ENCODE peak calls at places on chromosomes 7 and 10, in five cellular contexts. One of them, this sample, is unnamed. For H3K4me1, the result is how much of the 10 kb centered on the place peaks cover.

GRCh38 chr10:25675615-25676014 is 258.4 kb upstream of the MYO3A start:
- DNase-seq in colonic mucosa: no peak
- DNase-seq in IMR-90: no peak
- DNase-seq in trophoblast cell: no peak
- DNase-seq in kidney: no peak
- DNase-seq in this sample: no peak

GRCh38 chr10:20971901-20972300 is 74.8 kb upstream of the NEBL start:
- DNase-seq in IMR-90: no peak
- DNase-seq in kidney: no peak
- DNase-seq in colonic mucosa: no peak
- DNase-seq in trophoblast cell: no peak
- DNase-seq in this sample: no peak

GRCh38 chr7:85185355-85186082 is 1.3 kb downstream of the SEMA3D start:
- DNase-seq in trophoblast cell: no peak
- DNase-seq in colonic mucosa: peak
- DNase-seq in kidney: peak
- DNase-seq in IMR-90: peak
- DNase-seq in this sample: peak

GRCh38 chr7:101614939-101615302 is 14.2 kb downstream of the MYL10 start:
- DNase-seq in trophoblast cell: peak
- DNase-seq in IMR-90: no peak
- DNase-seq in kidney: no peak
- DNase-seq in colonic mucosa: peak
- DNase-seq in this sample: peak

GRCh38 chr7:141701489-141702046 is 398 bp downstream of the DENND11 start:
- DNase-seq in trophoblast cell: no peak
- DNase-seq in IMR-90: no peak
- DNase-seq in colonic mucosa: peak
- DNase-seq in kidney: peak
- DNase-seq in this sample: peak

GRCh38 chr7:87598234-87599009 is 2.3 kb downstream of the ABCB1 start:
- DNase-seq in kidney: no peak
- DNase-seq in colonic mucosa: no peak
- DNase-seq in trophoblast cell: no peak
- DNase-seq in IMR-90: no peak
- DNase-seq in this sample: no peak

GRCh38 chr7:114554781-114555537 is 140.3 kb downstream of the FOXP2 start:
- DNase-seq in trophoblast cell: no peak
- DNase-seq in IMR-90: peak
- DNase-seq in kidney: no peak
- DNase-seq in colonic mucosa: no peak
- DNase-seq in this sample: peak

GRCh38 chr7:53191296-53191695 is 155.9 kb downstream of the POM121L12 start:
- DNase-seq in IMR-90: no peak
- DNase-seq in trophoblast cell: no peak
- DNase-seq in colonic mucosa: no peak
- DNase-seq in kidney: no peak
- DNase-seq in this sample: no peak

GRCh38 chr7:134897936-134898335 is 88.4 kb upstream of the AGBL3 start:
- DNase-seq in kidney: no peak
- DNase-seq in IMR-90: no peak
- DNase-seq in colonic mucosa: no peak
- DNase-seq in trophoblast cell: peak
- DNase-seq in this sample: no peak

GRCh38 chr10:119541046-119541445 is 1.5 kb downstream of the RGS10 start:
- DNase-seq in colonic mucosa: no peak
- DNase-seq in trophoblast cell: no peak
- DNase-seq in IMR-90: peak
- DNase-seq in kidney: no peak
- DNase-seq in this sample: peak

GRCh38 chr10:43749145-43749576 is 100.5 kb upstream of the ZNF32 start:
- DNase-seq in kidney: no peak
- DNase-seq in colonic mucosa: no peak
- DNase-seq in IMR-90: no peak
- DNase-seq in trophoblast cell: no peak
- DNase-seq in this sample: no peak

GRCh38 chr10:51215956-51216834 is 141.9 kb downstream of the PRKG1 start:
- DNase-seq in IMR-90: peak
- DNase-seq in colonic mucosa: no peak
- DNase-seq in kidney: no peak
- DNase-seq in trophoblast cell: no peak
- DNase-seq in this sample: peak

GRCh38 chr10:88343761-88344484 is 239.2 kb downstream of the RNLS start:
- DNase-seq in IMR-90: no peak
- DNase-seq in trophoblast cell: no peak
- DNase-seq in kidney: no peak
- DNase-seq in colonic mucosa: no peak
- DNase-seq in this sample: peak

GRCh38 chr7:4882742-4883351 is 669 bp downstream of the RADIL start:
- DNase-seq in IMR-90: no peak
- DNase-seq in kidney: no peak
- DNase-seq in trophoblast cell: no peak
- DNase-seq in colonic mucosa: no peak
- DNase-seq in this sample: peak

GRCh38 chr7:64887756-64888508 is 15.1 kb upstream of the ZNF273 start:
- DNase-seq in IMR-90: no peak
- DNase-seq in kidney: peak
- DNase-seq in trophoblast cell: no peak
- DNase-seq in colonic mucosa: peak
- DNase-seq in this sample: no peak

GRCh38 chr7:157461805-157462771 is 125.3 kb downstream of the DNAJB6 start:
- DNase-seq in colonic mucosa: no peak
- DNase-seq in IMR-90: no peak
- DNase-seq in trophoblast cell: no peak
- DNase-seq in kidney: no peak
- DNase-seq in this sample: no peak

GRCh38 chr10:56466005-56466404 is 104.9 kb upstream of the ZWINT start:
- DNase-seq in colonic mucosa: no peak
- DNase-seq in kidney: peak
- DNase-seq in IMR-90: no peak
- DNase-seq in trophoblast cell: no peak
- DNase-seq in this sample: no peak

GRCh38 chr10:32112055-32112454 is 55.8 kb upstream of the KIF5B start:
- DNase-seq in IMR-90: peak
- DNase-seq in trophoblast cell: peak
- DNase-seq in kidney: no peak
- DNase-seq in colonic mucosa: no peak
- DNase-seq in this sample: peak

GRCh38 chr10:69489506-69490090 is 38.3 kb downstream of the TSPAN15 start:
- DNase-seq in trophoblast cell: no peak
- DNase-seq in kidney: no peak
- DNase-seq in colonic mucosa: no peak
- DNase-seq in IMR-90: no peak
- DNase-seq in this sample: no peak

GRCh38 chr7:130925136-130925794 is 191.3 kb upstream of the KLF14 start:
- DNase-seq in colonic mucosa: no peak
- DNase-seq in IMR-90: no peak
- DNase-seq in kidney: no peak
- DNase-seq in trophoblast cell: no peak
- DNase-seq in this sample: no peak

GRCh38 chr7:127831312-127832212 is 179.6 kb downstream of the SND1 start:
- DNase-seq in trophoblast cell: no peak
- DNase-seq in colonic mucosa: no peak
- DNase-seq in IMR-90: no peak
- DNase-seq in kidney: no peak
- DNase-seq in this sample: no peak

GRCh38 chr10:73768881-73769280 is 13.0 kb upstream of the CHCHD1 start:
- DNase-seq in trophoblast cell: no peak
- DNase-seq in kidney: no peak
- DNase-seq in IMR-90: no peak
- DNase-seq in colonic mucosa: no peak
- DNase-seq in this sample: no peak

GRCh38 chr7:129423700-129424410 is 10.4 kb upstream of the STRIP2 start:
- DNase-seq in kidney: no peak
- DNase-seq in colonic mucosa: no peak
- DNase-seq in trophoblast cell: peak
- DNase-seq in IMR-90: peak
- DNase-seq in this sample: no peak

GRCh38 chr7:88758355-88759215 is 915 bp upstream of the ZNF804B start:
- DNase-seq in IMR-90: no peak
- DNase-seq in colonic mucosa: no peak
- DNase-seq in trophoblast cell: no peak
- DNase-seq in kidney: peak
- DNase-seq in this sample: peak

GRCh38 chr10:58282615-58283014 is 13.7 kb downstream of the CISD1 start:
- DNase-seq in colonic mucosa: no peak
- DNase-seq in kidney: no peak
- DNase-seq in IMR-90: no peak
- DNase-seq in trophoblast cell: peak
- DNase-seq in this sample: no peak

GRCh38 chr10:135601-136464 is 578 bp downstream of the ZMYND11 start:
- DNase-seq in IMR-90: peak
- DNase-seq in kidney: peak
- DNase-seq in colonic mucosa: peak
- DNase-seq in trophoblast cell: peak
- DNase-seq in this sample: peak

GRCh38 chr10:90125406-90125805 is 424.0 kb downstream of the KIF20B start:
- DNase-seq in kidney: no peak
- DNase-seq in IMR-90: no peak
- DNase-seq in trophoblast cell: no peak
- DNase-seq in colonic mucosa: no peak
- DNase-seq in this sample: no peak

GRCh38 chr7:71712653-71713180 is 580.8 kb downstream of the GALNT17 start:
- DNase-seq in IMR-90: no peak
- DNase-seq in trophoblast cell: no peak
- DNase-seq in colonic mucosa: no peak
- DNase-seq in kidney: no peak
- DNase-seq in this sample: no peak

GRCh38 chr10:53209941-53210611 is 437.5 kb upstream of the MBL2 start:
- DNase-seq in IMR-90: peak
- DNase-seq in colonic mucosa: no peak
- DNase-seq in trophoblast cell: peak
- DNase-seq in kidney: no peak
- DNase-seq in this sample: peak

GRCh38 chr10:130749911-130750310 is 561.6 kb downstream of the TCERG1L start:
- DNase-seq in kidney: peak
- DNase-seq in IMR-90: no peak
- DNase-seq in colonic mucosa: no peak
- DNase-seq in trophoblast cell: no peak
- DNase-seq in this sample: no peak

GRCh38 chr7:84412161-84412969 is 217.8 kb upstream of the SEMA3A start:
- DNase-seq in kidney: no peak
- DNase-seq in colonic mucosa: no peak
- DNase-seq in trophoblast cell: peak
- DNase-seq in IMR-90: peak
- DNase-seq in this sample: peak

DNA sequence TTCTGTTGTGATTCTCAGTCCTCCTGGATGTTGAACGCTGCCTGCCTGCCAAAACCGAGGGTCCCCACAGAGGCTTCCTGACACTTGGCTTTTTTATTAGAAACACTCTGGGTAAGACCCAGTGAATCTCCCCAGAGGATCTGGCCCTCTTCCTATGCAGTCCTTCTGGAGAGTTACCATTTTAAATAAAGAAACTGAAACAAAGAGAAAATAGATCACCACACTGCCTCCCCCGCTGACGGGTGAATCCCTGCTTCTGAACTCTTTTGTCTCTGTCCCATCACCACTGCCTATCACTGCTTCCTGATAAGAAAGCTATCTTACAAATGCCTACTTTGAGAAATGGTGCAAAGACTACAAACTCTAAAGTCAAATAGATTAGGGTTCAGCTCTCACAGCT is 79.4 kb upstream of the PPP1R3C start:
- DNase-seq in colonic mucosa: no peak
- DNase-seq in IMR-90: no peak
- DNase-seq in trophoblast cell: no peak
- DNase-seq in kidney: no peak
- DNase-seq in this sample: no peak
- H3K9ac ChIP-seq in colonic mucosa: no peak
- H3K9ac ChIP-seq in IMR-90: peak
- H3K9ac ChIP-seq in trophoblast cell: no peak
- H3K9ac ChIP-seq in kidney: no peak
- H3K9ac ChIP-seq in this sample: peak

DNA sequence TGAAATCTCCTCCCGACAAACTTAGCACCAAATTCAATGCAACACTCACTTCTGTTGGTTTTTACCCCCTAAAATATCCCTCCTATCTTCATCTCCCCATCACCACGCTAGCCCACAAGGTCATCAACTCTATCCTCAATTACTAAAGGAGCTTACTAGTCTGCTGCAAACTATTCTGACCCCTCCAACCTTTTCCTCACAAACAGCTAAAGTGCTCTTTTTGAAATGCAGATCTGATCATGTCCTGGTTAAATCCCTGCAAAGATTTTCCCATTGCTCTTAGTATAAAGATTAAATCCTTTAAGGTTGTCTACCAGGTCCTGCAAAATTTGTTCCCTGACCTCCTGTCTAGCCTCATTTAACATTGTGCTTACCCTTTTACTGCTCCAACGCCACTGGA is 8.6 kb downstream of the SGCE start:
- DNase-seq in trophoblast cell: no peak
- DNase-seq in colonic mucosa: no peak
- DNase-seq in kidney: no peak
- DNase-seq in IMR-90: no peak
- DNase-seq in this sample: no peak
- H3K4me1 ChIP-seq in trophoblast cell: under half
- H3K4me1 ChIP-seq in colonic mucosa: under half
- H3K4me1 ChIP-seq in kidney: under half
- H3K4me1 ChIP-seq in IMR-90: under half
- H3K4me1 ChIP-seq in this sample: under half

GRCh38 chr7:133237545-133237944 is 15.3 kb upstream of the EXOC4 start:
- DNase-seq in IMR-90: no peak
- DNase-seq in trophoblast cell: no peak
- DNase-seq in colonic mucosa: no peak
- DNase-seq in kidney: no peak
- DNase-seq in this sample: no peak
- H3K9ac ChIP-seq in IMR-90: no peak
- H3K9ac ChIP-seq in trophoblast cell: no peak
- H3K9ac ChIP-seq in colonic mucosa: no peak
- H3K9ac ChIP-seq in kidney: no peak
- H3K9ac ChIP-seq in this sample: no peak

GRCh38 chr10:96585726-96586418 is 940 bp downstream of the TM9SF3 start:
- DNase-seq in IMR-90: peak
- DNase-seq in kidney: no peak
- DNase-seq in trophoblast cell: peak
- DNase-seq in colonic mucosa: peak
- DNase-seq in this sample: peak
- H3K4me1 ChIP-seq in IMR-90: under half
- H3K4me1 ChIP-seq in kidney: under half
- H3K4me1 ChIP-seq in trophoblast cell: under half
- H3K4me1 ChIP-seq in colonic mucosa: under half
- H3K4me1 ChIP-seq in this sample: under half

GRCh38 chr10:132845780-132846595 is 60.0 kb upstream of the NKX6-2 start:
- DNase-seq in IMR-90: no peak
- DNase-seq in trophoblast cell: no peak
- DNase-seq in kidney: peak
- DNase-seq in colonic mucosa: peak
- DNase-seq in this sample: no peak
- H3K9ac ChIP-seq in IMR-90: no peak
- H3K9ac ChIP-seq in trophoblast cell: no peak
- H3K9ac ChIP-seq in kidney: no peak
- H3K9ac ChIP-seq in colonic mucosa: no peak
- H3K9ac ChIP-seq in this sample: no peak

DNA sequence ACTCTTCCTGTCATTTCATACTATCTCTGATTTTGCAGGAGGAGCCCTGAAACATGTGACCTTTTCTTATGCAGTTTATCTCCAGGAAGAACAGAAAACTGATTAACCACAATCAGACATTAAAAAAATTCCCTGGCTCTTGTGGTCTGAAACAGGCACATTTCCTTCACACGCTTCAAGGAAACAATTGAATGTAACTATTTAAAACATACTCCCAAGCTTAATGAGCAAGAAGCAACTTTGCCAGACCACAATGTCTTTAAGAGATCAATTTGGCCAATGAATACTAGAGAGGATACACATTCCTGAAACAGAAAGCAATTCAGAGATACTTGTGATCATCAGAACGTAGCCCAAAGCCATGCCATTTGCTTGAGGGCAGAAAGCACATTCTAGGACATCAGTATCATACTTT is 65.8 kb downstream of the PIP4K2A start:
- DNase-seq in colonic mucosa: no peak
- DNase-seq in trophoblast cell: peak
- DNase-seq in IMR-90: peak
- DNase-seq in kidney: no peak
- DNase-seq in this sample: peak
- H3K4me1 ChIP-seq in colonic mucosa: under half
- H3K4me1 ChIP-seq in trophoblast cell: under half
- H3K4me1 ChIP-seq in IMR-90: under half
- H3K4me1 ChIP-seq in kidney: under half
- H3K4me1 ChIP-seq in this sample: under half